ENCODE peak calls at places on chromosomes 6 and 20, in ten cellular contexts. P is CD8-positive, alpha-beta memory T cell; W is dorsolateral prefrontal cortex; F is AG04450; K is ascending aorta; T is PC-3; L is A549; J is HepG2; Y is CD8-positive, alpha-beta T cell; H is brain microvascular endothelial cell. X is an unnamed sample.

GRCh38 chr6:142380626-142381025 is 78.8 kb downstream of the ADGRG6 start:
- DNase-seq in P (no peak), W (no peak), F (no peak), K (peak; percentile 64), T (no peak), L (no peak), J (no peak), Y (no peak), H (no peak), X (no peak)

GRCh38 chr20:18284805-18285533 is 3.4 kb upstream of the ZNF133 start:
- DNase-seq in P (no peak), W (no peak), F (no peak), K (no peak), T (no peak), L (no peak), J (no peak), Y (no peak), H (no peak), X (no peak)

GRCh38 chr6:46909371-46909770 is 12.4 kb downstream of the ADGRF5 start:
- DNase-seq in P (no peak), W (no peak), F (no peak), K (no peak), T (no peak), L (no peak), J (no peak), Y (no peak), H (no peak), X (no peak)

GRCh38 chr20:48214601-48215000 is 429.3 kb upstream of the SULF2 start:
- DNase-seq in P (no peak), W (no peak), F (no peak), K (no peak), T (no peak), L (no peak), J (no peak), Y (no peak), H (no peak), X (no peak)

GRCh38 chr6:50785921-50786320 is 32.8 kb upstream of the TFAP2B start:
- DNase-seq in P (no peak), W (no peak), F (no peak), K (no peak), T (no peak), L (no peak), J (no peak), Y (no peak), H (no peak), X (no peak)

GRCh38 chr6:112801681-112802080 is 454.6 kb downstream of the RFPL4B start:
- DNase-seq in P (no peak), W (no peak), F (no peak), K (no peak), T (no peak), L (no peak), J (no peak), Y (no peak), H (no peak), X (no peak)

GRCh38 chr6:125789167-125789566 is 1.6 kb upstream of the NCOA7 start:
- DNase-seq in P (no peak), W (no peak), F (no peak), K (no peak), T (no peak), L (no peak), J (no peak), Y (no peak), H (no peak), X (no peak)

GRCh38 chr6:138115877-138116660 is 8.8 kb upstream of the PERP start:
- DNase-seq in P (peak; percentile 43), W (peak; percentile 60), F (peak; percentile 37), K (no peak), T (peak; percentile 77), L (peak; percentile 40), J (peak; percentile 71), Y (peak; percentile 25), H (peak; percentile 60), X (peak; percentile 39)

DNA sequence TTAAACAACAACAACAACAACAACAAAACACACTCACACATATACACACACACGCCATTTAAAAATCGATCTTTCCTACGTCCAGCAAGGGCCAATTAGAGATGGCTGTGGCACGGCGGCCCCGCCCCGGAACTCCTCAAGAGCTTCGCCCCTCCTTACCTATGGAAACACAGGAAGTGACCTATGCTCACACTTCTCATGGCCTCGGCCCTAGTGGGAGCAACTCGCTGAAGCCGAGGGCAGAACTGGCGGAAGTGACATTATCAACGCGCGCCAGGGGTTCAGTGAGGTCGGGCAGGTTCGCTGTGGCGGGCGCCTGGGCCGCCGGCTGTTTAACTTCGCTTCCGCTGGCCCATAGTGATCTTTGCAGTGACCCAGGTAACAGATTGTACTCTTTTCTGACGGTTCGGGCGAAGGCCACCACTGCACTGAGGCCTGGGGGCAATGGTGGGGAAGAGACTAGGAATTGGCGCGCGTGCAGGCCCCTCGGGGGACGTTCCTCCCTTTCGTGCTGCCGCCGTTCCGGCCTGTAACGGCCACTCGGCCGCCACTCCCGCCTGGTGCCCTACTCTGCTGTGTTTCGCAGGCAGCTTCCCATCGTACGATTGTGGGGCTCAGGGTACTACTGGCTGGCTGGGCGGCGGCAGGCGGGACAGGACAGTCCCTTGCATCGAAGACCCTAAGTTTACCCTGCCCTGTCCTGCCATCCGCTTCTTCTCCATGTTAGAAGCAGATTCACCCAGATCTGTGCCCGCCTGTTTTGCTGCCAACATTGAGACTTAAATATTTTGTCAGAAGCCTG is at the start of gene TBP:
- DNase-seq in P (peak; percentile 97), W (peak; percentile 98), F (peak; percentile 96), K (peak; percentile 99), T (peak; percentile 95), L (peak; percentile 75), J (peak; percentile 100), Y (peak; percentile 93), H (peak; percentile 99), X (peak; percentile 98)
- H3K27ac ChIP-seq in P (peak within 1 kb of the TSS; percentile 93), W (peak within 1 kb of the TSS; percentile 90), F (peak within 1 kb of the TSS; percentile 96), K (peak within 1 kb of the TSS; percentile 94), T (peak within 1 kb of the TSS; percentile 85), L (peak within 1 kb of the TSS; percentile 93), J (peak within 1 kb of the TSS; percentile 95), Y (peak within 1 kb of the TSS; percentile 89), H (peak within 1 kb of the TSS; percentile 100), X (peak within 1 kb of the TSS; percentile 90)

DNA sequence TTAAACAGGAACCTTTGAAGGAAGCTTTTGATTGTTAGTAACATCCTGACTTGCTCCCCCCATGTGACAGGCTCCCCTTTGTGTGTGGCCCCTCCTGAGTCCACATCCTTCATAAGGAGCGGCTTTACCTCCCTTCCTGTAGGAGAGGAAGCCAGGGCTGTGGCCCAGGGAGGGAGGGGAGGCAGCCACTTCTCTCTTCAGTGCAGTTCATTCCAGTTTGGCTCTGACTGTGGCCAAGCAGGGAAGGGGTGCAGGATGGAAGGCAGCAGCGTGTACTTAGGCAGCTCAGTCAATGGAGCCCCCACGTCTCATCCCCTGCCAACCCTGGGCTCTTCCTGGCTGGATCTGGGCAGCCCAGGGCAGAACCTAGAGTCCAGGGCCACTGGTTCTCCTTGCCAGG is 295.2 kb downstream of the QKI start:
- DNase-seq in P (no peak), W (no peak), F (no peak), K (no peak), T (no peak), L (no peak), J (no peak), Y (no peak), H (no peak), X (no peak)
- H3K27ac ChIP-seq in P (no peak overlapping the region), W (no peak overlapping the region), F (no peak overlapping the region), K (no peak overlapping the region), T (no peak overlapping the region), L (no peak overlapping the region), J (no peak overlapping the region), Y (no peak overlapping the region), H (no peak overlapping the region), X (peak overlapping the region; percentile 62)

DNA sequence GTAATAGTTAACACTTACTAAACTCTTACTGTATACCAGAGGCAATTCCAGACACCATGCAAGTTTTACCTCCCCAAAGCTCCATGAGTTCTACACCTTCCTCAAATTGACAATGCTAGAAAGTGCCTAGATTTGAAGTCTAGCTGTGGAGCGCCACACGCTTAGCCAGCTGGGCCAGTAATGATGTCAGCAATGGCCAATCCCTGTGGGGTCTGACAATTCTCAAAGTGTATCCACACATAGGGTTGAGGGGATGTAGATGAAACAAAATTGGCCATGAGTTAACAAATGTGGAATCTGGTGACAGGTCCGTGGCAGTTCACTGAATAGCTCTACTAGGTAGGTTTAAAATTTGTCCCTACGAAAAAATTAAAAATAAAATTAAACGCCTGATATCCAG is 1.3 kb downstream of the ZNF343 start:
- DNase-seq in P (no peak), W (no peak), F (no peak), K (no peak), T (no peak), L (no peak), J (no peak), Y (no peak), H (no peak), X (no peak)
- H3K27ac ChIP-seq in P (no peak overlapping the region), W (no peak overlapping the region), F (no peak overlapping the region), K (no peak overlapping the region), T (no peak overlapping the region), L (no peak overlapping the region), J (no peak overlapping the region), Y (no peak overlapping the region), H (no peak overlapping the region), X (no peak overlapping the region)

DNA sequence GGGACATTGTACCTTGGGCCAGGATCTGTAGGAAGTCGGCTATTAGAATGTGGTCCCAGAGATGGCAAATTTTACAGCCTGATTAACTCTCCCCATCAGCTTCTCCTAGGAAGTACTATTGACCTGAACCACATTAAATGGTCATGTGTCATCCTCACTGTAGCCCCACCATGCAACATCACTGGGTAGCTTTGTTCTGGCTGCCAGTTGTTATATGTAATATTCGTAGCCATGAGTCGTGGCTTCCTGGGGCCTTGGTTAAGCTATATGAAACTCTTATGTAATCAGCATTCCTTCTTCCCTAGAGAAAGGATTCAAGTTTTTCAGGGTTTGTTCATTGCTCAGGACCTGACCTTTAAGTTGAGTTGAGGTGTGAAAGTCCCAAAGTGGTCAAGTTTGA is 125.7 kb downstream of the ANKS1A start:
- DNase-seq in P (no peak), W (no peak), F (no peak), K (no peak), T (peak; percentile 82), L (no peak), J (peak; percentile 61), Y (no peak), H (no peak), X (no peak)
- H3K27ac ChIP-seq in P (no peak overlapping the region), W (peak overlapping the region; percentile 85), F (no peak overlapping the region), K (peak overlapping the region; percentile 91), T (peak overlapping the region; percentile 78), L (no peak overlapping the region), J (no peak overlapping the region), Y (no peak overlapping the region), H (no peak overlapping the region), X (no peak overlapping the region)

DNA sequence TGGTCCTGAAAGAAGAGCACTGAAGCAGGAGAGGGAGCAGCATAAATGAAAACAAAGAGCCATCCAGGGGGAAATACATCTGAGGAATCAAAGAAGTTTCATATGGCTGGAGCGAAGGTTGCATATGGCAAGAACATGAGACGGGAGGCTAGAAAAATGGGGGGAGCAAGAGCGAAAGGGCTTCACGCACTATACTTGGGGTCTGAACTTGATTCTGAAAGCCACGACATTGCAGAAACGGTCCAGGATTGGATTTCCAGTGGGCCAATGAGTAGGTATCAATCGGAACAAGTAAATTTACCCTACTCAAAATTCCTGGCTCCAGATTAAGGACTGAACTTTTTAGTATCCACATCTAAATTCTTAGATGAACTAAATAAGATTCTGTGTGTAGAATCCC is 47.9 kb downstream of the B4GALT5 start:
- DNase-seq in P (no peak), W (no peak), F (no peak), K (no peak), T (no peak), L (no peak), J (no peak), Y (no peak), H (no peak), X (no peak)
- H3K27ac ChIP-seq in P (no peak overlapping the region), W (no peak overlapping the region), F (no peak overlapping the region), K (no peak overlapping the region), T (no peak overlapping the region), L (peak overlapping the region; percentile 52), J (no peak overlapping the region), Y (no peak overlapping the region), H (no peak overlapping the region), X (no peak overlapping the region)